ENCODE peak calls at places on chromosomes 12 and 14, in five cellular contexts. Y is MCF 10A, H is left lung, D is dorsolateral prefrontal cortex, M is AG09309. V is an unnamed sample.

GRCh38 chr14:49621114-49621881 is 699 bp downstream of the MGAT2 start:
- DNase-seq in D (peak; percentile 39), M (no peak), Y (peak; percentile 46), H (peak; percentile 97), V (peak; percentile 65)

GRCh38 chr12:16756833-16757552 is 151.0 kb upstream of the LMO3 start:
- DNase-seq in H (no peak), M (no peak), D (no peak), Y (no peak), V (no peak)

GRCh38 chr12:6323995-6324711 is 13.7 kb downstream of the PLEKHG6 start:
- DNase-seq in H (no peak), M (no peak), Y (no peak), D (no peak), V (no peak)

GRCh38 chr12:123126294-123127144 is 24.4 kb downstream of the PITPNM2 start:
- DNase-seq in D (no peak), M (peak; percentile 97), Y (peak; percentile 92), H (no peak), V (no peak)

GRCh38 chr12:118420673-118421072 is 44.3 kb downstream of the SUDS3 start:
- DNase-seq in D (no peak), Y (no peak), M (no peak), H (no peak), V (no peak)

GRCh38 chr12:120067084-120067869 is 49.3 kb downstream of the RAB35 start:
- DNase-seq in Y (no peak), M (no peak), D (no peak), H (no peak), V (no peak)

GRCh38 chr14:95048771-95049312 is 108.5 kb downstream of the DICER1 start:
- DNase-seq in Y (no peak), H (no peak), M (no peak), D (no peak), V (no peak)

GRCh38 chr12:120282229-120282628 is 9.5 kb downstream of the RNU4-2 start:
- DNase-seq in M (no peak), D (no peak), Y (no peak), H (no peak), V (no peak)

GRCh38 chr14:78091361-78091760 is 78.8 kb upstream of the NRXN3 start:
- DNase-seq in D (no peak), M (no peak), Y (no peak), H (no peak), V (no peak)

GRCh38 chr14:54174437-54174836 is 217.8 kb upstream of the BMP4 start:
- DNase-seq in H (no peak), M (no peak), D (no peak), Y (no peak), V (no peak)

GRCh38 chr12:66132408-66132807 is 1.9 kb upstream of the LLPH start:
- DNase-seq in D (no peak), H (no peak), Y (peak; percentile 31), M (peak; percentile 28), V (no peak)

GRCh38 chr14:28676481-28676880 is 90.1 kb upstream of the FOXG1 start:
- DNase-seq in H (no peak), M (no peak), D (no peak), Y (peak; percentile 90), V (no peak)

GRCh38 chr12:68784015-68784414 is 24.0 kb upstream of the MDM2 start:
- DNase-seq in M (no peak), Y (no peak), D (no peak), H (no peak), V (no peak)

GRCh38 chr12:90321369-90321768 is 612.7 kb upstream of the ATP2B1 start:
- DNase-seq in M (no peak), H (no peak), Y (no peak), D (no peak), V (no peak)

GRCh38 chr12:128806573-128806972 is 17.2 kb downstream of the SLC15A4 start:
- DNase-seq in H (no peak), Y (no peak), D (no peak), M (no peak), V (no peak)

GRCh38 chr12:14442221-14442881 is 76.9 kb downstream of the ATF7IP start:
- DNase-seq in D (no peak), H (no peak), Y (peak; percentile 45), M (no peak), V (no peak)

DNA sequence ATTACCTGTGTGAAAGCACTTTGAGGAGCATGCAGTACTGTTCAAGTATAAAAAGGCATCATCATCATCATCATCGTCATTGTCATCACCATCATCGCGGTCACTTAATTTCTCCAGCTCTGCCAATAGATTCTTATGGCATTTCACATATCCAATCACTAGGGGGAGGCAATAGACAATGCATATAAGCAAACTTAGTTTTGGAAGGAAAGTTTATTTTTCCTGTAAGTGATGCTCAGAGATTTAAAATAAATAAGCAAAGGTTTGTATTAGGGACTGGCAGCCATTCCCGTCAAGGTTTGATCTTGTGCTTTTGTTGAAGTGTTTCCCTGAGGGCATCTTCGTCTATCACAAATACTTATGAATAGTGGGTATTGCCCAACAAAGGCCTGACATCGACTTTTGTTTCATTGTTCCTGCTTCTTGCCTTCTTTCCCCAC is 127.4 kb downstream of the KTN1 start:
- DNase-seq in M (peak; percentile 29), Y (peak; percentile 50), H (no peak), D (no peak), V (no peak)
- TF ChIP-seq CTCF in M (peak; percentile 77), Y (peak; percentile 58), H (peak; percentile 49), D (peak; percentile 68), V (no peak)

GRCh38 chr12:100348657-100349454 is 8.0 kb upstream of the SLC17A8 start:
- DNase-seq in D (no peak), Y (peak; percentile 50), H (no peak), M (no peak), V (no peak)
- TF ChIP-seq CTCF in D (peak; percentile 47), Y (peak; percentile 38), H (no peak), M (peak; percentile 37), V (no peak)

GRCh38 chr12:132064641-132065040 is 79.5 kb downstream of the DDX51 start:
- DNase-seq in Y (no peak), M (no peak), H (no peak), D (no peak), V (no peak)
- TF ChIP-seq CTCF in Y (no peak), M (no peak), H (no peak), D (no peak), V (no peak)

DNA sequence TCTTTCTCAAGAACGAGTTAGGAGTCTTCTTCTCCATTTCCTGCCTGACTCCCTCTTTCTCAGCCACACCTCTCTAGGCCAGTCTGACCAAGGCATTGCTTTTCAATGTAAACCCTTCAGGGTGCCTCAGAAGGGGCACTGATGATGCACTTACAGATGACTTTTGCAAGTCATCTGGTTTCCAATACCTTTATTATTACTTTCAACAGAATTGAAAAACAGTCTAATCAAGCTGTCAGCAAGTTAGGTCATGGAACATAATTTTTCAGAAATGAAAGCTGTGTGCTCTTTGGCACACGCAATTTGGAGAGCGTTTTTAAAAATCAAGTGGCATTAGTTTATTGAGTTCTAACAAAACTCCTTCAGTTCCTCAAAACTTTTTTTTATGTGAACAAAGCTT is 47.1 kb downstream of the SVOP start:
- DNase-seq in M (no peak), Y (no peak), D (no peak), H (no peak), V (no peak)
- TF ChIP-seq CTCF in M (no peak), Y (no peak), D (no peak), H (no peak), V (no peak)

DNA sequence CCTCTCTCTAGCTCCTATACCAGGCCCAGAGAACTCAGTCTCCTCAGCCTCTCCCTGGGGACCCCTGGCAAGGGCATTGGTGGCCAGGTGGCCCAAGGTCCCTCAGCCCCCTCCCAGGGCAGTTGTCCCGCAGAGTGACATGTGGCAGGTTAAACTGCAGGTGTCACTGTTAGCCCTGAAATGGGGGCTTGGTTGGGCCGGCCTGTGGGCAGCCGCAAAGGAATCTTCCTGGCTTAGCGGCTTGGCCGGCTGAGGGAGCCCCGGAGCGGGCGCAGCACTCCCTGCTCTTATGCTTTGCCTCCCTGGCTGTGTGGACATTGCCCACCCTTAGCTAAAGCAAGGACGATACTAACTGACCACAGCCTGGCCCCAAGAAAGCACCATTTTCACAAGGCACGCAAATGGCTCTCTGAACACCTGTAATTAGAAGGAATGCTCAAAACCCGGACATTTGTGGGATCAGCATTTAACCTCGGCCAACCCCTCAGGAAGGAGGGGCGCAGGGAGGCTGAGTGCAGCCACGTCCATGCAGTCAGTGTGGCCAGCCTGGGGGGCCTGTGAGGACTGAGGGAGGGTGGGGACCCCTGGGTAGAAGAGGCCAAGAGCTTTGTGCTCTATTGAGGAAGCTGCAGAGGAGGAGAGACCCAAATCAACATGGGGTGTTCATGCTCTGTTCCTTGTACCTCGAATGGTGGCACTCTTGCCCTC is 82.2 kb downstream of the PAPOLA start:
- DNase-seq in H (no peak), D (no peak), M (no peak), Y (peak; percentile 61), V (peak; percentile 73)
- TF ChIP-seq CTCF in H (no peak), D (no peak), M (peak; percentile 34), Y (peak; percentile 44), V (peak; percentile 57)

DNA sequence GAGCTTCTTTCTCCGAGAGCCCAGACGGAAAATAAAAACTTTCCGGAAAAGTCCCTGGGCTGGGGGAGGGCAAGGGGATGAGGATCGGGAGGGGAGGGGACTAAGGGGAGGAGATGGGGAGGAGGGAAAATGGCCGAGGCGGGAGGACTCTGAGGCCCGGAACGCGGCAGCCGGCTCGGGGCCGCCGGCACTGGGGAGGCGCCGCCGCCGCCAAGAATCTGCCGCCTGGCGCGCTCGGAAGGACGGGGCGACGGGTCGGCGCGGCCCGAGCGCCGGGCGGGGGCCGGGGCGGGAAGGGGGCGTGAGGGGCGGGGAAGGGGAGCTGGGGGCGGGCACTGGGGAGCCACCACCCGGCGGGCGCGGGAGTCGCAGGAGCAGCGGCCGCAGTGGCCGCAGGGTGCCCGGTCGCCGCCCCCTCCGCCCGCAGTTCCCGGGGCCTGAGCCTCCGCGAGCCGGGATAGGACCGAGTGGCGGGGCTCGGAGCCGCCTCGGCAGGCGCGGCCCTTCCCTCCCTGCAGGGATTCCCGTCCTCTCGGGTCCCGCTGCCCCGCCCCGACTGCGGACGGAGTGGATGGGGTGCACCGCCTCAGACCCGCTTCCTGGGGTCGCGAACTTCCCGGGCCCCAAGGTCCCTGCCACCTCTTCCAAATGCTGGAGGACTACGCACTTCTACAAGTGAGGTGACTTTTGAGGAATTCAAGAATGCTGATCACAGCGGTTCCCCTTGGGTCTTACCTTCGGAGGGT is at the start of gene PRKD1:
- DNase-seq in H (peak; percentile 88), Y (peak; percentile 50), M (no peak), D (peak; percentile 47), V (peak; percentile 40)
- TF ChIP-seq CTCF in H (peak; percentile 16), Y (peak; percentile 17), M (no peak), D (no peak), V (no peak)